ENCODE peak calls at places on chromosomes 6 and 20, in four cellular contexts. One of them, this sample, is unnamed.

GRCh38 chr20:25859649-25860530 is 163.2 kb upstream of the ZNF337 start:
- DNase-seq in erythroblast: peak; percentile 36
- DNase-seq in SHP77: peak; percentile 74
- DNase-seq in activated effector memory CD4-positive, alpha-beta T cell treated with anti-CD3 and anti-CD28 coated beads, Interleukin-2, amount 50 U/mL, for 16 hours: peak; percentile 91
- DNase-seq in this sample: no peak

GRCh38 chr20:35111141-35111888 is 18.7 kb upstream of the TRPC4AP start:
- DNase-seq in erythroblast: no peak
- DNase-seq in SHP77: no peak
- DNase-seq in activated effector memory CD4-positive, alpha-beta T cell treated with anti-CD3 and anti-CD28 coated beads, Interleukin-2, amount 50 U/mL, for 16 hours: no peak
- DNase-seq in this sample: no peak

GRCh38 chr6:5979650-5980427 is 26.9 kb downstream of the NRN1 start:
- DNase-seq in erythroblast: no peak
- DNase-seq in SHP77: no peak
- DNase-seq in activated effector memory CD4-positive, alpha-beta T cell treated with anti-CD3 and anti-CD28 coated beads, Interleukin-2, amount 50 U/mL, for 16 hours: no peak
- DNase-seq in this sample: no peak

GRCh38 chr20:35947489-35947888 is 6.8 kb downstream of the SCAND1 start:
- DNase-seq in erythroblast: peak; percentile 63
- DNase-seq in SHP77: peak; percentile 26
- DNase-seq in activated effector memory CD4-positive, alpha-beta T cell treated with anti-CD3 and anti-CD28 coated beads, Interleukin-2, amount 50 U/mL, for 16 hours: peak; percentile 65
- DNase-seq in this sample: no peak

GRCh38 chr6:41638801-41639555 is 710 bp downstream of the MDFI start:
- DNase-seq in erythroblast: no peak
- DNase-seq in SHP77: no peak
- DNase-seq in activated effector memory CD4-positive, alpha-beta T cell treated with anti-CD3 and anti-CD28 coated beads, Interleukin-2, amount 50 U/mL, for 16 hours: no peak
- DNase-seq in this sample: peak; percentile 21

GRCh38 chr6:143293526-143293925 is 157.0 kb downstream of the ADAT2 start:
- DNase-seq in erythroblast: no peak
- DNase-seq in SHP77: no peak
- DNase-seq in activated effector memory CD4-positive, alpha-beta T cell treated with anti-CD3 and anti-CD28 coated beads, Interleukin-2, amount 50 U/mL, for 16 hours: no peak
- DNase-seq in this sample: no peak

GRCh38 chr20:32263398-32263954 is 14.0 kb upstream of the KIF3B start:
- DNase-seq in erythroblast: no peak
- DNase-seq in SHP77: no peak
- DNase-seq in activated effector memory CD4-positive, alpha-beta T cell treated with anti-CD3 and anti-CD28 coated beads, Interleukin-2, amount 50 U/mL, for 16 hours: no peak
- DNase-seq in this sample: no peak

GRCh38 chr20:9945406-9945805 is 89.4 kb upstream of the ANKEF1 start:
- DNase-seq in erythroblast: no peak
- DNase-seq in SHP77: no peak
- DNase-seq in activated effector memory CD4-positive, alpha-beta T cell treated with anti-CD3 and anti-CD28 coated beads, Interleukin-2, amount 50 U/mL, for 16 hours: no peak
- DNase-seq in this sample: no peak

GRCh38 chr6:121639041-121639440 is 203.6 kb downstream of the GJA1 start:
- DNase-seq in erythroblast: no peak
- DNase-seq in SHP77: no peak
- DNase-seq in activated effector memory CD4-positive, alpha-beta T cell treated with anti-CD3 and anti-CD28 coated beads, Interleukin-2, amount 50 U/mL, for 16 hours: no peak
- DNase-seq in this sample: no peak

GRCh38 chr6:906920-907319 is 214.0 kb upstream of the EXOC2 start:
- DNase-seq in erythroblast: no peak
- DNase-seq in SHP77: no peak
- DNase-seq in activated effector memory CD4-positive, alpha-beta T cell treated with anti-CD3 and anti-CD28 coated beads, Interleukin-2, amount 50 U/mL, for 16 hours: no peak
- DNase-seq in this sample: no peak

GRCh38 chr6:146741609-146742008 is 142.8 kb downstream of the ADGB start:
- DNase-seq in erythroblast: no peak
- DNase-seq in SHP77: no peak
- DNase-seq in activated effector memory CD4-positive, alpha-beta T cell treated with anti-CD3 and anti-CD28 coated beads, Interleukin-2, amount 50 U/mL, for 16 hours: no peak
- DNase-seq in this sample: no peak

GRCh38 chr20:1472556-1473243 is 6.1 kb upstream of the NSFL1C start:
- DNase-seq in erythroblast: no peak
- DNase-seq in SHP77: no peak
- DNase-seq in activated effector memory CD4-positive, alpha-beta T cell treated with anti-CD3 and anti-CD28 coated beads, Interleukin-2, amount 50 U/mL, for 16 hours: no peak
- DNase-seq in this sample: no peak

GRCh38 chr6:112311950-112312547 is 35.1 kb upstream of the RFPL4B start:
- DNase-seq in erythroblast: peak; percentile 25
- DNase-seq in SHP77: peak; percentile 20
- DNase-seq in activated effector memory CD4-positive, alpha-beta T cell treated with anti-CD3 and anti-CD28 coated beads, Interleukin-2, amount 50 U/mL, for 16 hours: no peak
- DNase-seq in this sample: no peak

GRCh38 chr6:29576056-29576455 is 8.9 kb upstream of the OR2H2 start:
- DNase-seq in erythroblast: no peak
- DNase-seq in SHP77: no peak
- DNase-seq in activated effector memory CD4-positive, alpha-beta T cell treated with anti-CD3 and anti-CD28 coated beads, Interleukin-2, amount 50 U/mL, for 16 hours: no peak
- DNase-seq in this sample: no peak

GRCh38 chr20:45339084-45339483 is 9.1 kb downstream of the SDC4 start:
- DNase-seq in erythroblast: peak; percentile 60
- DNase-seq in SHP77: no peak
- DNase-seq in activated effector memory CD4-positive, alpha-beta T cell treated with anti-CD3 and anti-CD28 coated beads, Interleukin-2, amount 50 U/mL, for 16 hours: no peak
- DNase-seq in this sample: no peak

GRCh38 chr6:47780510-47781356 is 1.1 kb upstream of the OPN5 start:
- DNase-seq in erythroblast: peak; percentile 66
- DNase-seq in SHP77: peak; percentile 40
- DNase-seq in activated effector memory CD4-positive, alpha-beta T cell treated with anti-CD3 and anti-CD28 coated beads, Interleukin-2, amount 50 U/mL, for 16 hours: peak; percentile 65
- DNase-seq in this sample: peak; percentile 15

This sample was measured in memory B cell.